ENCODE peak calls at places on chromosomes 5 and 9, in four cellular contexts. G is WTC11, R is HepG2, W is K562. A is an unnamed sample.

GRCh38 chr5:134086943-134087305 is 27.6 kb upstream of the TCF7 start:
- DNase-seq in G (no peak), R (no peak), W (no peak), A (no peak)

GRCh38 chr5:32949571-32949970 is 238.4 kb downstream of the NPR3 start:
- DNase-seq in G (no peak), R (no peak), W (no peak), A (no peak)

GRCh38 chr9:121732886-121733285 is 81.5 kb downstream of the DAB2IP start:
- DNase-seq in G (no peak), R (no peak), W (no peak), A (no peak)

GRCh38 chr9:126500600-126501382 is 112.9 kb upstream of the LMX1B start:
- DNase-seq in G (peak; percentile 92), R (peak; percentile 69), W (peak; percentile 79), A (peak; percentile 79)

GRCh38 chr9:132114102-132114707 is 34.5 kb upstream of the MED27 start:
- DNase-seq in G (peak; percentile 87), R (peak; percentile 40), W (peak; percentile 71), A (peak; percentile 81)

GRCh38 chr5:81506900-81507588 is 113.1 kb upstream of the ACOT12 start:
- DNase-seq in G (peak; percentile 14), R (peak; percentile 45), W (peak; percentile 83), A (peak; percentile 68)

GRCh38 chr9:113011911-113012381 is at the start of gene ZNF883:
- DNase-seq in G (peak; percentile 77), R (peak; percentile 68), W (peak; percentile 75), A (peak; percentile 44)

GRCh38 chr9:94881946-94882345 is 155.4 kb downstream of the AOPEP start:
- DNase-seq in G (no peak), R (no peak), W (no peak), A (no peak)

GRCh38 chr5:102583663-102584062 is 84.9 kb upstream of the SLCO6A1 start:
- DNase-seq in G (no peak), R (no peak), W (peak; percentile 2), A (peak; percentile 9)

GRCh38 chr5:159208508-159209437 is 580 bp downstream of the RNF145 start:
- DNase-seq in G (peak; percentile 57), R (peak; percentile 9), W (peak; percentile 58), A (no peak)

GRCh38 chr5:124261133-124261532 is 485.3 kb downstream of the ZNF608 start:
- DNase-seq in G (no peak), R (no peak), W (no peak), A (no peak)

GRCh38 chr5:176606875-176607274 is 3.1 kb downstream of the GPRIN1 start:
- DNase-seq in G (no peak), R (no peak), W (no peak), A (no peak)

GRCh38 chr9:76369583-76369982 is 24.6 kb downstream of the RFK start:
- DNase-seq in G (no peak), R (peak; percentile 51), W (peak; percentile 37), A (peak; percentile 21)

GRCh38 chr5:99460701-99461100 is 531.9 kb upstream of the CHD1 start:
- DNase-seq in G (no peak), R (no peak), W (no peak), A (no peak)

GRCh38 chr9:107975426-107976010 is 485.9 kb upstream of the KLF4 start:
- DNase-seq in G (no peak), R (no peak), W (no peak), A (no peak)

GRCh38 chr5:50553560-50553984 is 112.5 kb upstream of the EMB start:
- DNase-seq in G (no peak), R (no peak), W (no peak), A (no peak)

GRCh38 chr5:88660326-88660946 is 222.5 kb downstream of the MEF2C start:
- DNase-seq in G (no peak), R (no peak), W (no peak), A (no peak)

GRCh38 chr9:73155389-73155788 is 3.7 kb downstream of the ANXA1 start:
- DNase-seq in G (no peak), R (no peak), W (no peak), A (no peak)

GRCh38 chr5:32018476-32019436 is 155.4 kb downstream of the GOLPH3 start:
- DNase-seq in G (no peak), R (no peak), W (no peak), A (no peak)

GRCh38 chr5:108561416-108562204 is 179.7 kb upstream of the FBXL17 start:
- DNase-seq in G (no peak), R (no peak), W (no peak), A (no peak)

GRCh38 chr9:32292611-32293010 is 91.8 kb upstream of the ACO1 start:
- DNase-seq in G (no peak), R (peak; percentile 16), W (no peak), A (no peak)

GRCh38 chr5:86679529-86679928 is 61.8 kb downstream of the COX7C start:
- DNase-seq in G (no peak), R (peak; percentile 45), W (peak; percentile 39), A (peak; percentile 46)

GRCh38 chr9:112322701-112323377 is 10.6 kb downstream of the PTBP3 start:
- DNase-seq in G (no peak), R (no peak), W (no peak), A (no peak)

GRCh38 chr5:150624334-150625163 is 15.9 kb upstream of the SYNPO start:
- DNase-seq in G (peak; percentile 48), R (no peak), W (peak; percentile 54), A (peak; percentile 75)

GRCh38 chr5:10684303-10685086 is 76.5 kb downstream of the DAP start:
- DNase-seq in G (no peak), R (no peak), W (no peak), A (no peak)

GRCh38 chr5:109218767-109219166 is 191.0 kb downstream of the PJA2 start:
- DNase-seq in G (no peak), R (no peak), W (no peak), A (no peak)

GRCh38 chr9:6968271-6968670 is 210.5 kb downstream of the KDM4C start:
- DNase-seq in G (no peak), R (no peak), W (no peak), A (no peak)

GRCh38 chr5:161700065-161700464 is 14.5 kb downstream of the GABRA6 start:
- DNase-seq in G (no peak), R (no peak), W (no peak), A (no peak)

GRCh38 chr5:72036951-72037350 is 70.3 kb upstream of the MAP1B start:
- DNase-seq in G (no peak), R (no peak), W (no peak), A (no peak)
- TF ChIP-seq ELF4 in G (no peak), R (no peak), W (no peak), A (no peak)

GRCh38 chr9:124290743-124291554 is 33.2 kb downstream of the NEK6 start:
- DNase-seq in G (no peak), R (no peak), W (no peak), A (no peak)

GRCh38 chr9:124293712-124294504 is 36.2 kb downstream of the NEK6 start:
- DNase-seq in G (no peak), R (no peak), W (no peak), A (no peak)

GRCh38 chr9:124295097-124295794 is 37.5 kb downstream of the NEK6 start:
- DNase-seq in G (no peak), R (no peak), W (no peak), A (no peak)

GRCh38 chr9:124291801-124292396 is 34.1 kb downstream of the NEK6 start:
- DNase-seq in G (no peak), R (peak; percentile 32), W (no peak), A (no peak)

GRCh38 chr9:124292696-124293593 is 35.2 kb downstream of the NEK6 start:
- DNase-seq in G (no peak), R (no peak), W (no peak), A (no peak)
- TF ChIP-seq ELF4 in G (no peak), R (no peak), W (no peak), A (no peak)

GRCh38 chr5:72392326-72392733 is 72.2 kb downstream of the PTCD2 start:
- DNase-seq in G (no peak), R (no peak), W (no peak), A (no peak)

GRCh38 chr5:72387985-72388384 is 67.8 kb downstream of the PTCD2 start:
- DNase-seq in G (no peak), R (no peak), W (no peak), A (no peak)

GRCh38 chr5:72388652-72389051 is 68.5 kb downstream of the PTCD2 start:
- DNase-seq in G (no peak), R (no peak), W (no peak), A (no peak)

GRCh38 chr5:72394688-72395087 is 74.5 kb downstream of the PTCD2 start:
- DNase-seq in G (no peak), R (no peak), W (peak; percentile 41), A (peak; percentile 22)

GRCh38 chr5:72390836-72391235 is 70.7 kb downstream of the PTCD2 start:
- DNase-seq in G (no peak), R (no peak), W (no peak), A (no peak)
- TF ChIP-seq ELF4 in G (no peak), R (no peak), W (no peak), A (no peak)

GRCh38 chr9:99820330-99821186 is 1.1 kb upstream of the NR4A3 start:
- DNase-seq in G (no peak), R (peak; percentile 47), W (peak; percentile 56), A (no peak)
- TF ChIP-seq ELF4 in G (no peak), R (no peak), W (no peak), A (no peak)

GRCh38 chr9:136399176-136400037 is 563 bp downstream of the SNAPC4 start:
- DNase-seq in G (peak; percentile 28), R (no peak), W (peak; percentile 36), A (peak; percentile 27)
- TF ChIP-seq ELF4 in G (no peak), R (no peak), W (no peak), A (no peak)

GRCh38 chr9:111074395-111074794 is 36.1 kb upstream of the LPAR1 start:
- DNase-seq in G (no peak), R (no peak), W (no peak), A (no peak)
- TF ChIP-seq ELF4 in G (no peak), R (no peak), W (no peak), A (no peak)

DNA sequence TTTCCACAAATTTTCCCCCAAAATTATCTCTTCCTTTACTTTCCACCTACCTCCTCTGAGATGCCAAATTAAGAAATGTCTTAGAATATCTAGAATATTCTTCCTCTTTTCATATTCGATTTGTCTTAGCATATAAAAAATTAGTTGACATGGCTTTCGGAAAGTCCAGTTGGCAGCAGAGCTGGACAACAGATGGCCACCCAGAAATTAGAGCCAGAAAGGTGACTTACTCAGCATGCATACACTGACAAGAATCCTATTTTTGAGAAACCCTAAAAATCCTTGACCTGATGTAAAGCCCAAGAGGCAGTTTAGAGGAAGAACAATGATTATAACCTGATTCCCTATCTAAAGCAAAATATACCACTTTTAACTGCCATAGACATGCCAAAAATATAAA is 22.0 kb downstream of the TMEM167A start:
- DNase-seq in G (no peak), R (no peak), W (no peak), A (no peak)
- TF ChIP-seq ELF4 in G (no peak), R (no peak), W (no peak), A (no peak)

A was measured in HEK293T.